ENCODE peak calls at places on chromosome 17, in ten cellular contexts. Y is T-helper 9 cell; E is mucosa of gallbladder; S is C1 segment of cervical spinal cord; X is NCI-H1694 treated with DMSO at 0.1 percent for 48 hours; A is kidney epithelial cell; P is heart left ventricle; J is astrocyte of the spinal cord; R is activated CD4-positive, alpha-beta T cell treated with anti-CD3 and anti-CD28 coated beads, Interleukin-2, amount 50 U/mL, for 48 hours; K is T-helper 2 cell. T is an unnamed sample.
A peak's percentile ranks its signal among the peaks of the same experiment; 100 is the strongest.

GRCh38 chr17:58224315-58224714 is 5.3 kb upstream of the MKS1 start:
- DNase-seq in Y (no peak), E (no peak), S (no peak), X (no peak), A (peak; percentile 63), P (no peak), J (peak; percentile 32), R (no peak), K (no peak), T (no peak)

GRCh38 chr17:76640550-76641380 is 2.8 kb downstream of the ST6GALNAC1 start:
- DNase-seq in Y (no peak), E (no peak), S (no peak), X (no peak), A (no peak), P (no peak), J (no peak), R (no peak), K (no peak), T (no peak)

GRCh38 chr17:62052765-62053338 is 12.2 kb downstream of the MED13 start:
- DNase-seq in Y (no peak), E (peak; percentile 36), S (no peak), X (no peak), A (no peak), P (no peak), J (no peak), R (no peak), K (no peak), T (no peak)

GRCh38 chr17:19645608-19646250 is 2.8 kb upstream of the ALDH3A2 start:
- DNase-seq in Y (peak; percentile 25), E (peak; percentile 81), S (peak; percentile 50), X (peak; percentile 38), A (no peak), P (no peak), J (no peak), R (peak; percentile 72), K (peak; percentile 17), T (no peak)

GRCh38 chr17:35588196-35588920 is 1.2 kb downstream of the AP2B1 start:
- DNase-seq in Y (no peak), E (peak; percentile 18), S (no peak), X (no peak), A (peak; percentile 73), P (no peak), J (peak; percentile 74), R (no peak), K (no peak), T (no peak)

GRCh38 chr17:80720624-80721577 is 176.3 kb downstream of the RPTOR start:
- DNase-seq in Y (peak; percentile 61), E (no peak), S (no peak), X (peak; percentile 11), A (peak; percentile 49), P (no peak), J (peak; percentile 73), R (peak; percentile 73), K (no peak), T (no peak)

GRCh38 chr17:42647778-42648177 is 11.3 kb upstream of the TUBG2 start:
- DNase-seq in Y (no peak), E (no peak), S (no peak), X (no peak), A (no peak), P (no peak), J (no peak), R (no peak), K (no peak), T (no peak)

GRCh38 chr17:80455328-80455710 is 21.1 kb downstream of the NPTX1 start:
- DNase-seq in Y (peak; percentile 27), E (peak; percentile 21), S (no peak), X (no peak), A (no peak), P (peak; percentile 77), J (no peak), R (peak; percentile 65), K (peak; percentile 26), T (peak; percentile 52)

GRCh38 chr17:14211778-14212177 is 24.9 kb downstream of the CDRT15 start:
- DNase-seq in Y (peak; percentile 28), E (no peak), S (no peak), X (no peak), A (no peak), P (peak; percentile 70), J (no peak), R (no peak), K (peak; percentile 19), T (no peak)

GRCh38 chr17:65022751-65023421 is 33.7 kb downstream of the GNA13 start:
- DNase-seq in Y (no peak), E (no peak), S (no peak), X (no peak), A (peak; percentile 82), P (no peak), J (peak; percentile 68), R (no peak), K (no peak), T (peak; percentile 50)

GRCh38 chr17:27558341-27558740 is 72.6 kb upstream of the LGALS9 start:
- DNase-seq in Y (no peak), E (no peak), S (no peak), X (no peak), A (no peak), P (no peak), J (no peak), R (no peak), K (no peak), T (no peak)

GRCh38 chr17:21171970-21172510 is 41.9 kb downstream of the TMEM11 start:
- DNase-seq in Y (no peak), E (no peak), S (no peak), X (no peak), A (no peak), P (no peak), J (no peak), R (no peak), K (no peak), T (no peak)

T was measured in GM18507.